ENCODE peak calls at places on chromosomes 5 and 9, in nine cellular contexts. X is WTC11, F is Caco-2, R is PC-9, P is body of pancreas, C is HS-5, Y is HL-60, E is BJ, S is right cardiac atrium. V is an unnamed sample.

GRCh38 chr5:40866844-40867243 is 25.7 kb downstream of the CARD6 start:
- DNase-seq in C (no peak), X (no peak), F (no peak), P (no peak), R (no peak), E (no peak), Y (no peak), S (no peak), V (no peak)

GRCh38 chr9:130140701-130141100 is 31.5 kb upstream of the NCS1 start:
- DNase-seq in S (no peak), C (no peak), E (no peak), X (no peak), R (no peak), Y (no peak), F (no peak), P (no peak), V (no peak)

GRCh38 chr9:14058078-14058688 is 255.8 kb downstream of the NFIB start:
- DNase-seq in C (no peak), P (no peak), F (no peak), Y (no peak), S (no peak), X (no peak), E (no peak), R (no peak), V (no peak)

GRCh38 chr5:122165574-122166021 is 36.3 kb downstream of the ZNF474 start:
- DNase-seq in S (no peak), E (no peak), P (no peak), F (no peak), R (no peak), Y (no peak), X (no peak), C (no peak), V (peak)

GRCh38 chr9:89891221-89892052 is 286.6 kb downstream of the GADD45G start:
- DNase-seq in X (no peak), R (no peak), F (no peak), Y (no peak), E (no peak), C (no peak), P (peak), S (peak), V (no peak)

GRCh38 chr5:33339413-33339812 is 101.4 kb upstream of the TARS1 start:
- DNase-seq in P (no peak), X (no peak), S (no peak), Y (no peak), C (no peak), E (no peak), R (no peak), F (no peak), V (no peak)

GRCh38 chr9:100437860-100438805 is 11.2 kb downstream of the MSANTD3 start:
- DNase-seq in S (peak), E (no peak), Y (peak), C (no peak), X (peak), P (peak), F (peak), R (peak), V (no peak)

GRCh38 chr9:76026796-76027195 is 136.3 kb downstream of the PCSK5 start:
- DNase-seq in S (no peak), C (no peak), R (no peak), Y (no peak), F (no peak), X (no peak), E (no peak), P (no peak), V (no peak)

GRCh38 chr5:141944086-141944485 is 13.9 kb downstream of the PCDH12 start:
- DNase-seq in Y (no peak), S (no peak), X (no peak), P (no peak), E (no peak), F (no peak), R (no peak), C (no peak), V (no peak)

GRCh38 chr9:16385590-16386578 is 484.6 kb downstream of the BNC2 start:
- DNase-seq in R (no peak), Y (no peak), X (no peak), S (no peak), F (no peak), C (peak), E (no peak), P (no peak), V (no peak)

GRCh38 chr5:138241688-138242547 is 28.8 kb upstream of the CDC23 start:
- DNase-seq in P (peak), R (peak), C (no peak), Y (no peak), S (peak), E (no peak), F (peak), X (peak), V (no peak)

GRCh38 chr9:135809166-135809565 is 98.2 kb downstream of the CAMSAP1 start:
- DNase-seq in Y (no peak), R (no peak), F (no peak), P (no peak), E (no peak), S (no peak), C (peak), X (no peak), V (no peak)

GRCh38 chr5:150058480-150059126 is 27.8 kb downstream of the CSF1R start:
- DNase-seq in P (no peak), E (peak), F (no peak), Y (peak), C (peak), R (no peak), X (no peak), S (no peak), V (no peak)

GRCh38 chr9:109499631-109500120 is 1.6 kb upstream of the PTPN3 start:
- DNase-seq in E (no peak), F (peak), P (peak), X (peak), R (peak), S (peak), Y (no peak), C (no peak), V (no peak)

GRCh38 chr5:122195784-122196394 is 66.5 kb downstream of the ZNF474 start:
- DNase-seq in S (no peak), X (peak), E (peak), C (no peak), R (peak), Y (no peak), P (no peak), F (no peak), V (no peak)

GRCh38 chr5:95707055-95707454 is 24.1 kb upstream of the RHOBTB3 start:
- DNase-seq in E (no peak), F (no peak), Y (no peak), X (no peak), P (no peak), R (no peak), C (no peak), S (no peak), V (no peak)

GRCh38 chr9:129697111-129697955 is 31.9 kb downstream of the PRRX2 start:
- DNase-seq in S (peak), Y (peak), X (peak), R (peak), F (no peak), C (no peak), E (peak), P (peak), V (no peak)

GRCh38 chr5:110625376-110625999 is 101.0 kb downstream of the TMEM232 start:
- DNase-seq in X (no peak), S (no peak), F (no peak), P (no peak), C (no peak), E (peak), Y (no peak), R (no peak), V (no peak)

GRCh38 chr9:73437758-73438157 is 286.1 kb downstream of the ANXA1 start:
- DNase-seq in S (no peak), C (peak), X (no peak), P (no peak), E (no peak), F (no peak), R (no peak), Y (no peak), V (no peak)

GRCh38 chr5:171484460-171484899 is 65.0 kb downstream of the FGF18 start:
- DNase-seq in S (peak), C (no peak), E (no peak), Y (no peak), F (no peak), R (peak), X (peak), P (peak), V (no peak)

GRCh38 chr5:67248703-67249589 is 52.3 kb upstream of the CD180 start:
- DNase-seq in S (no peak), P (no peak), X (no peak), Y (no peak), C (no peak), R (no peak), E (no peak), F (no peak), V (no peak)

GRCh38 chr5:42491699-42492098 is 68.5 kb downstream of the GHR start:
- DNase-seq in X (no peak), P (no peak), S (no peak), C (no peak), Y (no peak), E (no peak), R (no peak), F (no peak), V (no peak)

GRCh38 chr5:123776761-123777160 is 264.8 kb downstream of the CSNK1G3 start:
- DNase-seq in E (peak), R (no peak), C (peak), S (no peak), X (no peak), Y (no peak), P (no peak), F (no peak), V (peak)

GRCh38 chr5:172302047-172302710 is 18.6 kb upstream of the UBTD2 start:
- DNase-seq in S (no peak), C (no peak), Y (no peak), X (no peak), P (no peak), E (no peak), R (no peak), F (no peak), V (no peak)

GRCh38 chr9:68747043-68747533 is 42.0 kb downstream of the PIP5K1B start:
- DNase-seq in S (no peak), R (no peak), C (no peak), F (peak), P (no peak), Y (no peak), X (no peak), E (no peak), V (no peak)

GRCh38 chr9:109791747-109792146 is 11.7 kb downstream of the PALM2AKAP2 start:
- DNase-seq in P (no peak), R (no peak), Y (no peak), E (no peak), F (no peak), S (no peak), X (no peak), C (no peak), V (no peak)

GRCh38 chr9:130939405-130939941 is 426 bp upstream of the FIBCD1 start:
- DNase-seq in C (no peak), Y (no peak), E (no peak), P (no peak), R (peak), X (peak), S (no peak), F (no peak), V (no peak)

GRCh38 chr5:64513492-64513891 is 7.7 kb downstream of the RGS7BP start:
- DNase-seq in C (no peak), R (no peak), X (no peak), P (no peak), F (no peak), Y (no peak), E (no peak), S (no peak), V (no peak)

GRCh38 chr9:108671794-108672193 is 184.0 kb downstream of the ACTL7B start:
- DNase-seq in Y (no peak), S (no peak), R (no peak), E (peak), X (no peak), F (no peak), C (peak), P (no peak), V (peak)

GRCh38 chr9:83312543-83312942 is 225.7 kb downstream of the FRMD3 start:
- DNase-seq in X (no peak), R (no peak), S (no peak), P (peak), C (no peak), F (no peak), E (no peak), Y (no peak), V (no peak)

GRCh38 chr5:139644646-139645494 is 3.3 kb upstream of the CXXC5 start:
- DNase-seq in F (peak), C (no peak), E (no peak), S (no peak), P (peak), R (no peak), Y (no peak), X (no peak), V (no peak)

GRCh38 chr9:77475641-77476473 is 172.3 kb downstream of the GNA14 start:
- DNase-seq in R (no peak), F (no peak), X (no peak), C (peak), Y (no peak), E (no peak), P (no peak), S (no peak), V (peak)

GRCh38 chr5:150541895-150542294 is 34.0 kb downstream of the NDST1 start:
- DNase-seq in E (no peak), C (no peak), S (no peak), R (no peak), F (no peak), X (no peak), P (no peak), Y (no peak), V (no peak)

GRCh38 chr9:89789922-89790510 is 185.2 kb downstream of the GADD45G start:
- DNase-seq in S (no peak), X (no peak), F (no peak), E (no peak), P (no peak), R (no peak), Y (no peak), C (no peak), V (no peak)

GRCh38 chr9:138116521-138116920 is 238.9 kb downstream of the CACNA1B start:
- DNase-seq in E (no peak), C (no peak), F (peak), X (no peak), S (no peak), P (no peak), Y (no peak), R (no peak), V (no peak)

GRCh38 chr9:88852794-88853193 is 138.5 kb upstream of the S1PR3 start:
- DNase-seq in P (no peak), E (peak), Y (no peak), R (peak), C (peak), X (no peak), S (peak), F (no peak), V (peak)